ENCODE peak calls at places on chromosomes 12 and 14, in seven cellular contexts. G, I, E, H, L, M and N are unnamed samples.

GRCh38 chr14:64475585-64476273 is 10.4 kb downstream of the AKAP5 start:
- DNase-seq in I (no peak), M (no peak), L (no peak), E (no peak), G (no peak), H (no peak), N (no peak)

GRCh38 chr14:21069388-21070082 is 569 bp upstream of the ARHGEF40 start:
- DNase-seq in I (no peak), G (peak), E (no peak), H (no peak), L (peak), M (no peak), N (no peak)

GRCh38 chr14:48052973-48053372 is 377.6 kb upstream of the MDGA2 start:
- DNase-seq in E (no peak), H (no peak), L (no peak), I (no peak), M (no peak), G (no peak), N (no peak)

GRCh38 chr12:54935235-54935951 is 49.2 kb downstream of the TESPA1 start:
- DNase-seq in L (peak), G (no peak), I (no peak), H (peak), M (peak), E (no peak), N (peak)

GRCh38 chr12:33926095-33926494 is 96.2 kb upstream of the ALG10 start:
- DNase-seq in M (no peak), G (no peak), H (no peak), E (no peak), I (no peak), L (no peak), N (no peak)

GRCh38 chr12:58424735-58425379 is 483.5 kb downstream of the ATP23 start:
- DNase-seq in L (no peak), E (no peak), I (no peak), G (no peak), M (no peak), H (no peak), N (no peak)

GRCh38 chr12:58249610-58250009 is 308.2 kb downstream of the ATP23 start:
- DNase-seq in I (no peak), H (no peak), G (peak), M (no peak), E (no peak), L (no peak), N (no peak)

GRCh38 chr14:75636100-75636692 is 24.5 kb downstream of the ERG28 start:
- DNase-seq in H (no peak), I (no peak), G (no peak), L (no peak), E (no peak), M (no peak), N (no peak)

GRCh38 chr12:6954754-6955461 is 3.8 kb downstream of the PTPN6 start:
- DNase-seq in G (peak), H (no peak), M (no peak), I (peak), E (no peak), L (no peak), N (no peak)

GRCh38 chr12:71731439-71732356 is 23.0 kb upstream of the RAB21 start:
- DNase-seq in E (no peak), L (peak), H (peak), M (peak), G (no peak), I (no peak), N (no peak)

GRCh38 chr12:111828338-111828979 is 13.6 kb upstream of the MAPKAPK5 start:
- DNase-seq in I (no peak), L (no peak), M (no peak), H (no peak), G (no peak), E (no peak), N (no peak)

GRCh38 chr12:81274619-81275018 is 196.7 kb downstream of the ACSS3 start:
- DNase-seq in M (no peak), E (no peak), I (no peak), L (no peak), H (no peak), G (no peak), N (no peak)

GRCh38 chr12:58967551-58967950 is 47.2 kb upstream of the LRIG3 start:
- DNase-seq in G (no peak), E (no peak), H (no peak), M (no peak), I (no peak), L (no peak), N (no peak)

GRCh38 chr14:35687335-35687939 is 121.7 kb downstream of the RALGAPA1 start:
- DNase-seq in G (no peak), L (peak), M (peak), I (no peak), E (peak), H (peak), N (peak)

GRCh38 chr12:21851151-21851550 is 76.6 kb upstream of the KCNJ8 start:
- DNase-seq in L (no peak), E (no peak), I (no peak), H (no peak), G (no peak), M (no peak), N (no peak)

DNA sequence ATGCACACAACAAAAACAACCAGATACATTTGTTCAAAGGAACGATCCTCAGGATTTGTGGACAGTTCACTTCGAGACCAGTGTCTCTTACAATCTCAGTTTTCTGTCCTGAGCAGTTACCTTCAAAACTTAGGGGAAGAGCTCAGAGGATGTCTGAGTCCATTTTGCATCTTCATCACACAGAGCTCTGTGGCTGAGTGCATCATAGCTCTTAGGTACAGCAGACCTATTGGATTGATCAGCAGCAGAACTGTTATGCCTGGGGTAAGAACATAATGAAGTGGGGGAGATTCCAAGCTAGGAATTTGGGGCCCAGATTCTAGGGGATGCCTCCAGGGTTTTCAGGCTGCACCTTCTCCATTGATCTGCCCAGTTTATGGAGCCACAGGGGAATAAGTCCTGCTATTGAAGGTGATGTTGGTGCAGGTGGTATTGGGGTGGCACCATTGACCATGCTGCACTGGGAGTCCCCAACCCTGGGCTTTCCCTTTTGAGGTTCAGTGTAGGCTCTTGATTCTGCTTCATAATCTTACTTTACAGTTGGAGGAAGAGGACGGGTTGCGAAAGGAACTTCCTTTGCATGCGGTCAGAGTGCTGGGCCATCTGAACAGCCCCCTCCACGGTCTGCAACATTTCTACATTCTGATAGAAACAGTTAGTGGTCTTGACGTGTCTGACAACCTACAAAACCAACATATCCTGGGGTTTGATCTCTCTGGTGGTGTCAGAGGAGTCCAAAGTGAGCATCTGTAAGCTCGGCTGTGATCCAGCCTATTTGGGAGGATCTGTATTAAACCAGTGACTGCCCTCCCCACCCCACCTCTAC is 112.8 kb downstream of the CHST11 start:
- DNase-seq in I (no peak), M (peak), E (peak), H (no peak), L (no peak), G (no peak), N (no peak)
- H3K4me3 ChIP-seq in I (no peak), M (peak), E (peak), H (no peak), L (no peak), G (no peak), N (no peak)

DNA sequence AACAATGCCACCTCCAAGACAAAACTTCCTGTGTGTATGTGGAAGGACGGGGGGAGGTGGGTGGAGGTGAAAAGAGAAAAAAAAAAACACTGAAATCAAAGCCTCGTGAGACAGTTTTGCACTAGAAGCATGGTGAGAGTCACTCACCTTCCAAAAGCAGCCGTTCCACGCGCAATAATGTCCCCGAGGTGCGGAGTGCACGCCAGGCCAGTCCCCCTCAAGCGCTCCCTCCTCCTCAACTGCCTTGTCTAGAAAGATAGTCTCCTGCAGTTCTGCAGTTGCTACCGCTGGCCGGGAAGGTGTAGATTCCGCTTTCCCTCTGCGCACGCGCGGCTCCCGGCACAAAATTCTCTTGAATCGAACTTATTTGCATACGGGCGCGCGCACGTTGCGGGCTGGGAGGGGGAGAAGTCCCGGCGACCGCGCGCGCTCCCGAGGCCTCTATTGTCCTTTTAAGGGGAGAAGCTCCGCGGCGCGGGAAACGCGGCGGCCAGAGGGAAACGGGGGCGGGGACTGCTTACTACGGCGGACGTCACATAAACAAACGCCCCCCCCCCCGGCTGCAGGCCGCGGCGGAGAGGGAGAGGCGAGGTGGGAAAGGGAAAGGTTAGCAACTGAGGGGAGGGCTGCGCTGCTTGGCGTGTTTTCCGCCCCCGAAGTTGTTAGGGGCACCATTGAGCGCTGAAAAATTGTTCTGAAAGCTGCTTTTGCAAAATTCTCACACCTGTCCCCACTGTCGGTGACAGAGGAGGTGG is at the start of gene SINHCAF:
- DNase-seq in L (peak), E (peak), G (peak), H (peak), I (peak), M (peak), N (peak)
- H3K27ac ChIP-seq in L (peak), E (peak), G (peak), H (peak), I (peak), M (peak), N (peak)

GRCh38 chr12:89236237-89236636 is 116.1 kb downstream of the DUSP6 start:
- DNase-seq in G (no peak), M (no peak), L (peak), E (no peak), I (no peak), H (no peak), N (no peak)
- H3K4me3 ChIP-seq in G (no peak), M (no peak), L (no peak), E (peak), I (no peak), H (no peak), N (no peak)

GRCh38 chr14:105857816-105858675 is 331.7 kb downstream of the TMEM121 start:
- DNase-seq in M (peak), G (no peak), L (no peak), I (peak), E (peak), H (no peak), N (no peak)

GRCh38 chr14:105855893-105856675 is 329.7 kb downstream of the TMEM121 start:
- DNase-seq in G (no peak), L (no peak), I (peak), E (no peak), M (peak), H (no peak), N (no peak)

GRCh38 chr14:105856676-105857222 is 330.4 kb downstream of the TMEM121 start:
- DNase-seq in H (no peak), G (no peak), M (peak), I (no peak), L (no peak), E (no peak), N (no peak)

GRCh38 chr14:105858676-105859025 is 332.3 kb downstream of the TMEM121 start:
- DNase-seq in I (no peak), M (peak), E (no peak), H (no peak), G (no peak), L (no peak), N (no peak)

DNA sequence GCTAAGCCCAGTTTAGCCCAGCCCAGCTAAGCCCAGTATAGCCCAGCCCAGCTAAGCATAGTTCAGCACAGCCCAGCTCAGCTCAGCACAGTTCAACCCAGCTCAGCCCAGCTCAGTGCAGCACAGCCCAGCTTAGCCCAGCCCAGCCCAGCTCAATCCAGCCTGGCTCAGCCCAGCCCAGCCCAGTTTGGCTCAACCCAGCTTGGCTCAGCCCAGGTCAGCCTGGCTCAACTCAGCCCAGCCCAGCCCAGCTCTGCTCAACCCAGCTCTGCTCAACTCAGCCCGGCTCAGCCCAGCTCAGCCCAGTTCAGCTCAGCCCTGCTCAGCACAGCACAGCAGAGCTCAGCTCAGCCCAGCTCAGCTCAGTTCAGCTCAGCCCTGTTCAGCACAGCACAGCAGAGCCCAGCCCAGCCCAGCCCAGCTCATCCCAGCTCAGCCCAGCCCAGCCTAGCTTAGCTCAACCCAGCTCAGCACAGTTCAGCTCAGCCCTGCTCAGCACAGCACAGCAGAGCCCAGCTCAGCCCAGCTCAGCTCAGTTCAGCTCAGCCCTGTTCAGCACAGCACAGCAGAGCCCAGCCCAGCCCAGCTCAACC is 330.9 kb downstream of the TMEM121 start:
- DNase-seq in G (no peak), E (no peak), M (peak), H (no peak), I (peak), L (no peak), N (no peak)
- H3K27ac ChIP-seq in G (no peak), E (peak), M (peak), H (no peak), I (no peak), L (no peak), N (no peak)

DNA sequence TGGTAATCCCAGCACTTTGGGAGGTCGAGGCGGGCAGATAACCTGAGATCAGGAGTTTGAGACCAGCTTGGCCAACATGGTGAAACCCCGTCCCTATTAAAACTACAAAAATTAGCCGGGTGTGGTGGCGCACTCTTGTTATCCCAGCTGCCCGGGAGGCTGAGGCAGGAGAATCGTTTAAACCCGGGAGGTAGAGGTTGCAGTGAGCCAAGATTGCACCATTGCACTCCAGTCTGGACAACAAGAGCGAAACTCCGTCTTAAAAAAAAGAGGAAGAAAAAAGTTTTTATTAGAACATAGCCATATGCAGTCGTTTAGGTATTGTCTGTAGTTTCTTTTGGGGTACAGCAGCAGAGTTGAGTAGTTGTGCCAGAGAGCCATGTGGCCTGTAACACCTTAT is 2.0 kb downstream of the ADIPOR2 start:
- DNase-seq in H (no peak), I (no peak), E (no peak), G (no peak), L (no peak), M (no peak), N (no peak)
- H3K4me3 ChIP-seq in H (no peak), I (peak), E (no peak), G (no peak), L (peak), M (peak), N (no peak)

GRCh38 chr14:96803958-96804357 is 6.8 kb downstream of the VRK1 start:
- DNase-seq in E (no peak), L (no peak), G (no peak), M (no peak), I (no peak), H (no peak), N (no peak)
- H3K27ac ChIP-seq in E (no peak), L (peak), G (no peak), M (no peak), I (no peak), H (no peak), N (no peak)

GRCh38 chr14:100224229-100224628 is 14.7 kb upstream of the YY1 start:
- DNase-seq in G (no peak), M (no peak), I (no peak), H (no peak), E (no peak), L (no peak), N (no peak)
- H3K4me3 ChIP-seq in G (no peak), M (no peak), I (no peak), H (no peak), E (peak), L (no peak), N (no peak)

DNA sequence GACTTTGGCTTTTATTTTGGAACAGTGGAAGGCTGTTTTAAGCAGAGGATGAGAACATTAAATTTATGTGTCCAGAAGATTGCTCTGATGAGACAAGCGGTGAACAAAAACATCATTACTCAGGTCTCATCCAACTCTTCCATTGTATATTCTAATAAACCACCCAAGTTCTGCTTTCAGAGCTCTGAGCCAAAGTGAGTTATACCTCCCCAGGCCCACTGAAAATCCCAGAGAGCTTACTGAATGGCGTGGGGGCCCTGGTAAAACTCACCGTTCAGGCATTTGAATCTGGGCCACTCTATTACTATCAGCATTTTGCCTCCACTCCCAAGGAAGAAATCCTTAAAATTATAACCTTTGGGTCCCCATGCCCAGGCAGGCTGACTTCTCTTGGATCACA is 122.0 kb upstream of the HIF1A start:
- DNase-seq in M (no peak), I (no peak), L (no peak), G (no peak), H (no peak), E (no peak), N (no peak)
- H3K27ac ChIP-seq in M (no peak), I (peak), L (no peak), G (no peak), H (peak), E (no peak), N (no peak)

GRCh38 chr12:49327368-49327767 is 4.3 kb downstream of the TROAP start:
- DNase-seq in M (no peak), I (peak), G (no peak), E (no peak), H (no peak), L (no peak), N (no peak)

GRCh38 chr12:49322367-49322707 is 718 bp upstream of the TROAP start:
- DNase-seq in G (no peak), L (no peak), I (no peak), E (no peak), M (no peak), H (no peak), N (no peak)

GRCh38 chr12:49322708-49323523 is at the start of gene TROAP:
- DNase-seq in I (peak), G (peak), M (peak), E (peak), H (peak), L (peak), N (peak)

GRCh38 chr12:49325606-49326005 is 2.6 kb downstream of the TROAP start:
- DNase-seq in M (no peak), H (no peak), G (no peak), L (no peak), E (no peak), I (no peak), N (no peak)

GRCh38 chr12:49323524-49324097 is 556 bp downstream of the TROAP start:
- DNase-seq in G (no peak), H (no peak), L (no peak), I (no peak), E (no peak), M (no peak), N (no peak)
- H3K4me3 ChIP-seq in G (peak), H (peak), L (peak), I (peak), E (peak), M (peak), N (peak)